ENCODE peak calls at places on chromosomes 5 and 9, in eight cellular contexts. Z is fibroblast of villous mesenchyme; S is mammary epithelial cell; H is lower leg skin; O is CD8-positive, alpha-beta T cell; N is GM12865; G is mucosa of descending colon; M is AG09309. W is an unnamed sample.

GRCh38 chr9:3080951-3081350 is 237.1 kb upstream of the PUM3 start:
- DNase-seq in Z (no peak), S (no peak), H (no peak), O (no peak), N (no peak), G (no peak), M (no peak), W (no peak)

GRCh38 chr5:97838214-97838613 is 655.2 kb upstream of the RIOK2 start:
- DNase-seq in Z (peak; percentile 95), S (peak; percentile 90), H (no peak), O (no peak), N (peak; percentile 68), G (no peak), M (peak; percentile 90), W (peak; percentile 64)

GRCh38 chr9:98134702-98135557 is 15.9 kb upstream of the TRIM14 start:
- DNase-seq in Z (no peak), S (no peak), H (no peak), O (no peak), N (no peak), G (no peak), M (no peak), W (no peak)

GRCh38 chr5:173180331-173180730 is 36.0 kb downstream of the BNIP1 start:
- DNase-seq in Z (no peak), S (no peak), H (no peak), O (no peak), N (no peak), G (no peak), M (no peak), W (no peak)

GRCh38 chr5:31144364-31144763 is 49.1 kb upstream of the CDH6 start:
- DNase-seq in Z (no peak), S (no peak), H (no peak), O (no peak), N (no peak), G (no peak), M (no peak), W (no peak)

GRCh38 chr5:174410716-174411512 is 313.5 kb upstream of the MSX2 start:
- DNase-seq in Z (no peak), S (no peak), H (no peak), O (no peak), N (no peak), G (no peak), M (peak; percentile 20), W (no peak)

GRCh38 chr5:31854625-31855526 is 215.9 kb downstream of the PDZD2 start:
- DNase-seq in Z (peak; percentile 42), S (peak; percentile 33), H (peak; percentile 21), O (no peak), N (no peak), G (peak; percentile 4), M (no peak), W (no peak)

GRCh38 chr5:157516626-157517325 is 56.8 kb downstream of the NIPAL4 start:
- DNase-seq in Z (peak; percentile 89), S (peak; percentile 55), H (no peak), O (no peak), N (no peak), G (no peak), M (peak; percentile 79), W (no peak)

GRCh38 chr9:135702002-135702721 is at the start of gene KCNT1:
- DNase-seq in Z (peak; percentile 23), S (peak; percentile 25), H (no peak), O (no peak), N (peak; percentile 15), G (peak; percentile 62), M (no peak), W (peak; percentile 34)

GRCh38 chr5:80653497-80653896 is 955 bp upstream of the MSH3 start:
- DNase-seq in Z (no peak), S (no peak), H (no peak), O (no peak), N (no peak), G (no peak), M (no peak), W (no peak)

GRCh38 chr9:133731876-133732321 is 6.3 kb downstream of the SARDH start:
- DNase-seq in Z (peak; percentile 32), S (peak; percentile 21), H (no peak), O (no peak), N (peak; percentile 26), G (no peak), M (no peak), W (no peak)

GRCh38 chr5:124736111-124736813 is 10.2 kb downstream of the ZNF608 start:
- DNase-seq in Z (peak; percentile 90), S (no peak), H (no peak), O (no peak), N (no peak), G (no peak), M (peak; percentile 89), W (no peak)

GRCh38 chr5:176533390-176533789 is 3.8 kb downstream of the RNF44 start:
- DNase-seq in Z (no peak), S (no peak), H (no peak), O (no peak), N (no peak), G (peak; percentile 43), M (no peak), W (no peak)

GRCh38 chr5:131466171-131466766 is 168.8 kb downstream of the RAPGEF6 start:
- DNase-seq in Z (peak; percentile 47), S (peak; percentile 73), H (no peak), O (no peak), N (no peak), G (no peak), M (peak; percentile 18), W (no peak)

GRCh38 chr5:40987349-40987748 is 78.1 kb downstream of the C7 start:
- DNase-seq in Z (no peak), S (no peak), H (no peak), O (no peak), N (no peak), G (no peak), M (no peak), W (no peak)

GRCh38 chr5:76104027-76104426 is 20.8 kb downstream of the SV2C start:
- DNase-seq in Z (peak; percentile 19), S (peak; percentile 25), H (no peak), O (no peak), N (peak; percentile 43), G (peak; percentile 63), M (no peak), W (no peak)

GRCh38 chr9:36772449-36773370 is 200.0 kb downstream of the MELK start:
- DNase-seq in Z (peak; percentile 32), S (peak; percentile 40), H (no peak), O (no peak), N (peak; percentile 12), G (no peak), M (no peak), W (no peak)

GRCh38 chr5:65926893-65927292 is 518 bp downstream of the ERBIN start:
- DNase-seq in Z (peak; percentile 22), S (no peak), H (no peak), O (no peak), N (peak; percentile 33), G (peak; percentile 38), M (no peak), W (no peak)

GRCh38 chr5:138602371-138603000 is 27.3 kb upstream of the HSPA9 start:
- DNase-seq in Z (no peak), S (no peak), H (no peak), O (no peak), N (no peak), G (no peak), M (no peak), W (no peak)

GRCh38 chr5:135242496-135243193 is 156.4 kb downstream of the MACROH2A1 start:
- DNase-seq in Z (no peak), S (no peak), H (peak; percentile 28), O (no peak), N (no peak), G (peak; percentile 14), M (no peak), W (no peak)

GRCh38 chr5:77616920-77617319 is 21.6 kb downstream of the OTP start:
- DNase-seq in Z (no peak), S (no peak), H (no peak), O (no peak), N (no peak), G (no peak), M (no peak), W (no peak)

GRCh38 chr9:130660326-130660682 is 4.1 kb upstream of the PRDM12 start:
- DNase-seq in Z (no peak), S (no peak), H (no peak), O (no peak), N (no peak), G (no peak), M (no peak), W (no peak)

GRCh38 chr9:130662927-130663257 is 1.5 kb upstream of the PRDM12 start:
- DNase-seq in Z (no peak), S (no peak), H (no peak), O (no peak), N (no peak), G (no peak), M (no peak), W (no peak)

GRCh38 chr9:130662099-130662926 is 2.1 kb upstream of the PRDM12 start:
- DNase-seq in Z (no peak), S (no peak), H (no peak), O (no peak), N (no peak), G (no peak), M (no peak), W (no peak)

GRCh38 chr9:130660683-130661460 is 3.5 kb upstream of the PRDM12 start:
- DNase-seq in Z (no peak), S (no peak), H (no peak), O (no peak), N (no peak), G (no peak), M (no peak), W (no peak)

GRCh38 chr9:130661461-130662098 is 2.8 kb upstream of the PRDM12 start:
- DNase-seq in Z (no peak), S (no peak), H (no peak), O (no peak), N (no peak), G (no peak), M (no peak), W (no peak)
- H3K4me3 ChIP-seq in Z (no peak overlapping the region), S (no peak overlapping the region), H (no peak overlapping the region), O (no peak overlapping the region), N (no peak overlapping the region), G (no peak overlapping the region), M (no peak overlapping the region), W (no peak overlapping the region)

GRCh38 chr5:14268236-14268701 is 125.1 kb downstream of the TRIO start:
- DNase-seq in Z (peak; percentile 70), S (peak; percentile 87), H (no peak), O (no peak), N (no peak), G (no peak), M (no peak), W (no peak)
- H3K4me3 ChIP-seq in Z (no peak overlapping the region), S (no peak overlapping the region), H (no peak overlapping the region), O (no peak overlapping the region), N (no peak overlapping the region), G (no peak overlapping the region), M (no peak overlapping the region), W (no peak overlapping the region)

DNA sequence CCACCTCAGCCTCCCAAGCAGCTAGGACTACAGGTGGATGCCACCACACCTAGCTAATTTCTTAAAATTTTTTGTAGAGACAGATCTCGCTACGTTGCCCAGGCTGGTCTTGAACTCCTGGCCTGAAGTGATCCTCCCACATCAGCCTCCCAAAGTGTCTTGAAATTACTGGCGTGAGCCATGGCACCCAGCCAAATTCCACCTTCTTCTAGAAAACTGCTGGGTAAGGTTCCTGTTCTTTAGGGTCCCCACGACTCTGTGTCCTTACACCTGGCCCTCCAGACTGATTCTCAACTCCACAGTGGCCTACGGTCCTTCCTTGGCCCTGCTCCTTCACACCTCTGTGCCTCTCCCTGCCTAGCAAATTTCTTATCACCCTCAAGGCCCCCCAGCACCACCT is 1.9 kb downstream of the MAPK9 start:
- DNase-seq in Z (no peak), S (no peak), H (no peak), O (no peak), N (no peak), G (no peak), M (no peak), W (no peak)
- H3K4me3 ChIP-seq in Z (no peak overlapping the region), S (no peak overlapping the region), H (no peak overlapping the region), O (no peak overlapping the region), N (no peak overlapping the region), G (no peak overlapping the region), M (no peak overlapping the region), W (no peak overlapping the region)

GRCh38 chr9:122318284-122318683 is 52.5 kb upstream of the PTGS1 start:
- DNase-seq in Z (no peak), S (no peak), H (no peak), O (no peak), N (no peak), G (no peak), M (no peak), W (no peak)
- H3K4me3 ChIP-seq in Z (no peak overlapping the region), S (no peak overlapping the region), H (no peak overlapping the region), O (no peak overlapping the region), N (no peak overlapping the region), G (no peak overlapping the region), M (no peak overlapping the region), W (no peak overlapping the region)

W was measured in GM06990.